ENCODE peak calls at places on chromosome 13, in ten cellular contexts. One of them, this sample, is unnamed. For H3K36me3, the result is how much of the 10 kb centered on the place peaks cover.

GRCh38 chr13:24664726-24665409 is 15.3 kb upstream of the ATP12A start:
- DNase-seq in tibial nerve: no peak
- DNase-seq in psoas muscle: no peak
- DNase-seq in right atrium auricular region: peak
- DNase-seq in CD4-positive, CD25-positive, alpha-beta regulatory T cell: no peak
- DNase-seq in CD4-positive, alpha-beta memory T cell: no peak
- DNase-seq in cardiac muscle cell: no peak
- DNase-seq in mucosa of descending colon: no peak
- DNase-seq in tibial artery: no peak
- DNase-seq in aorta: no peak
- DNase-seq in this sample: no peak

GRCh38 chr13:47170971-47171370 is 274.1 kb upstream of the HTR2A start:
- DNase-seq in right atrium auricular region: no peak
- DNase-seq in psoas muscle: no peak
- DNase-seq in aorta: no peak
- DNase-seq in tibial nerve: no peak
- DNase-seq in CD4-positive, CD25-positive, alpha-beta regulatory T cell: no peak
- DNase-seq in mucosa of descending colon: no peak
- DNase-seq in CD4-positive, alpha-beta memory T cell: no peak
- DNase-seq in cardiac muscle cell: no peak
- DNase-seq in tibial artery: no peak
- DNase-seq in this sample: no peak

GRCh38 chr13:60627071-60627686 is 230.2 kb downstream of the TDRD3 start:
- DNase-seq in psoas muscle: no peak
- DNase-seq in cardiac muscle cell: peak
- DNase-seq in right atrium auricular region: no peak
- DNase-seq in aorta: no peak
- DNase-seq in mucosa of descending colon: peak
- DNase-seq in CD4-positive, CD25-positive, alpha-beta regulatory T cell: no peak
- DNase-seq in tibial artery: no peak
- DNase-seq in tibial nerve: no peak
- DNase-seq in CD4-positive, alpha-beta memory T cell: no peak
- DNase-seq in this sample: no peak

GRCh38 chr13:94967183-94968039 is 255.1 kb upstream of the SOX21 start:
- DNase-seq in psoas muscle: no peak
- DNase-seq in CD4-positive, alpha-beta memory T cell: no peak
- DNase-seq in tibial nerve: no peak
- DNase-seq in aorta: peak
- DNase-seq in CD4-positive, CD25-positive, alpha-beta regulatory T cell: no peak
- DNase-seq in tibial artery: no peak
- DNase-seq in mucosa of descending colon: no peak
- DNase-seq in right atrium auricular region: no peak
- DNase-seq in cardiac muscle cell: peak
- DNase-seq in this sample: no peak

GRCh38 chr13:23375007-23375971 is 58.2 kb downstream of the SACS start:
- DNase-seq in cardiac muscle cell: peak
- DNase-seq in psoas muscle: peak
- DNase-seq in CD4-positive, CD25-positive, alpha-beta regulatory T cell: peak
- DNase-seq in tibial artery: peak
- DNase-seq in mucosa of descending colon: peak
- DNase-seq in CD4-positive, alpha-beta memory T cell: peak
- DNase-seq in aorta: peak
- DNase-seq in tibial nerve: peak
- DNase-seq in right atrium auricular region: peak
- DNase-seq in this sample: peak

GRCh38 chr13:91347996-91348905 is 764 bp downstream of the MIR17HG start:
- DNase-seq in tibial artery: no peak
- DNase-seq in cardiac muscle cell: peak
- DNase-seq in CD4-positive, alpha-beta memory T cell: peak
- DNase-seq in aorta: peak
- DNase-seq in psoas muscle: peak
- DNase-seq in right atrium auricular region: no peak
- DNase-seq in tibial nerve: peak
- DNase-seq in mucosa of descending colon: peak
- DNase-seq in CD4-positive, CD25-positive, alpha-beta regulatory T cell: peak
- DNase-seq in this sample: peak

GRCh38 chr13:41311607-41312500 is 787 bp downstream of the NAA16 start:
- DNase-seq in psoas muscle: peak
- DNase-seq in CD4-positive, alpha-beta memory T cell: peak
- DNase-seq in aorta: peak
- DNase-seq in CD4-positive, CD25-positive, alpha-beta regulatory T cell: peak
- DNase-seq in tibial artery: peak
- DNase-seq in mucosa of descending colon: peak
- DNase-seq in right atrium auricular region: no peak
- DNase-seq in cardiac muscle cell: peak
- DNase-seq in tibial nerve: no peak
- DNase-seq in this sample: peak

GRCh38 chr13:42140494-42140893 is 92.0 kb downstream of the DGKH start:
- DNase-seq in tibial artery: no peak
- DNase-seq in psoas muscle: no peak
- DNase-seq in CD4-positive, CD25-positive, alpha-beta regulatory T cell: no peak
- DNase-seq in CD4-positive, alpha-beta memory T cell: no peak
- DNase-seq in right atrium auricular region: no peak
- DNase-seq in cardiac muscle cell: no peak
- DNase-seq in tibial nerve: no peak
- DNase-seq in aorta: no peak
- DNase-seq in mucosa of descending colon: no peak
- DNase-seq in this sample: no peak

GRCh38 chr13:44474122-44474910 is 100.7 kb downstream of the SERP2 start:
- DNase-seq in tibial artery: no peak
- DNase-seq in right atrium auricular region: no peak
- DNase-seq in psoas muscle: no peak
- DNase-seq in cardiac muscle cell: peak
- DNase-seq in tibial nerve: no peak
- DNase-seq in CD4-positive, CD25-positive, alpha-beta regulatory T cell: no peak
- DNase-seq in CD4-positive, alpha-beta memory T cell: no peak
- DNase-seq in mucosa of descending colon: no peak
- DNase-seq in aorta: no peak
- DNase-seq in this sample: no peak

GRCh38 chr13:49443327-49443688 is 556 bp downstream of the CAB39L start:
- DNase-seq in aorta: no peak
- DNase-seq in tibial nerve: no peak
- DNase-seq in cardiac muscle cell: peak
- DNase-seq in tibial artery: no peak
- DNase-seq in CD4-positive, alpha-beta memory T cell: no peak
- DNase-seq in mucosa of descending colon: no peak
- DNase-seq in psoas muscle: no peak
- DNase-seq in right atrium auricular region: no peak
- DNase-seq in CD4-positive, CD25-positive, alpha-beta regulatory T cell: no peak
- DNase-seq in this sample: no peak

GRCh38 chr13:44440046-44440608 is 66.5 kb downstream of the SERP2 start:
- DNase-seq in tibial artery: no peak
- DNase-seq in right atrium auricular region: no peak
- DNase-seq in CD4-positive, alpha-beta memory T cell: no peak
- DNase-seq in cardiac muscle cell: no peak
- DNase-seq in CD4-positive, CD25-positive, alpha-beta regulatory T cell: no peak
- DNase-seq in aorta: no peak
- DNase-seq in tibial nerve: no peak
- DNase-seq in psoas muscle: no peak
- DNase-seq in mucosa of descending colon: no peak
- DNase-seq in this sample: no peak

GRCh38 chr13:83498486-83499190 is 383.6 kb downstream of the SLITRK1 start:
- DNase-seq in psoas muscle: no peak
- DNase-seq in tibial artery: no peak
- DNase-seq in aorta: no peak
- DNase-seq in right atrium auricular region: no peak
- DNase-seq in mucosa of descending colon: no peak
- DNase-seq in cardiac muscle cell: no peak
- DNase-seq in CD4-positive, CD25-positive, alpha-beta regulatory T cell: no peak
- DNase-seq in tibial nerve: no peak
- DNase-seq in CD4-positive, alpha-beta memory T cell: no peak
- DNase-seq in this sample: no peak

GRCh38 chr13:100269837-100270236 is 180.9 kb downstream of the PCCA start:
- DNase-seq in tibial artery: peak
- DNase-seq in tibial nerve: peak
- DNase-seq in psoas muscle: peak
- DNase-seq in cardiac muscle cell: no peak
- DNase-seq in CD4-positive, alpha-beta memory T cell: no peak
- DNase-seq in CD4-positive, CD25-positive, alpha-beta regulatory T cell: no peak
- DNase-seq in mucosa of descending colon: peak
- DNase-seq in right atrium auricular region: peak
- DNase-seq in aorta: peak
- DNase-seq in this sample: no peak

GRCh38 chr13:113978741-113979481 is 5.0 kb upstream of the C13orf46 start:
- DNase-seq in psoas muscle: peak
- DNase-seq in CD4-positive, CD25-positive, alpha-beta regulatory T cell: no peak
- DNase-seq in tibial nerve: no peak
- DNase-seq in aorta: peak
- DNase-seq in CD4-positive, alpha-beta memory T cell: no peak
- DNase-seq in cardiac muscle cell: no peak
- DNase-seq in right atrium auricular region: no peak
- DNase-seq in mucosa of descending colon: no peak
- DNase-seq in tibial artery: no peak
- DNase-seq in this sample: no peak

GRCh38 chr13:113981201-113981605 is 7.3 kb upstream of the C13orf46 start:
- DNase-seq in tibial nerve: peak
- DNase-seq in mucosa of descending colon: peak
- DNase-seq in psoas muscle: peak
- DNase-seq in cardiac muscle cell: no peak
- DNase-seq in aorta: no peak
- DNase-seq in tibial artery: no peak
- DNase-seq in right atrium auricular region: no peak
- DNase-seq in CD4-positive, alpha-beta memory T cell: no peak
- DNase-seq in CD4-positive, CD25-positive, alpha-beta regulatory T cell: no peak
- DNase-seq in this sample: peak

GRCh38 chr13:113979791-113980471 is 6.1 kb upstream of the C13orf46 start:
- DNase-seq in CD4-positive, CD25-positive, alpha-beta regulatory T cell: no peak
- DNase-seq in psoas muscle: peak
- DNase-seq in right atrium auricular region: no peak
- DNase-seq in aorta: peak
- DNase-seq in mucosa of descending colon: no peak
- DNase-seq in tibial artery: no peak
- DNase-seq in cardiac muscle cell: no peak
- DNase-seq in tibial nerve: no peak
- DNase-seq in CD4-positive, alpha-beta memory T cell: no peak
- DNase-seq in this sample: no peak

GRCh38 chr13:113981611-113982295 is 7.9 kb upstream of the C13orf46 start:
- DNase-seq in psoas muscle: peak
- DNase-seq in CD4-positive, alpha-beta memory T cell: no peak
- DNase-seq in aorta: peak
- DNase-seq in mucosa of descending colon: no peak
- DNase-seq in right atrium auricular region: no peak
- DNase-seq in tibial artery: peak
- DNase-seq in cardiac muscle cell: no peak
- DNase-seq in tibial nerve: no peak
- DNase-seq in CD4-positive, CD25-positive, alpha-beta regulatory T cell: no peak
- DNase-seq in this sample: no peak

GRCh38 chr13:113980489-113981064 is 6.7 kb upstream of the C13orf46 start:
- DNase-seq in mucosa of descending colon: no peak
- DNase-seq in aorta: peak
- DNase-seq in CD4-positive, alpha-beta memory T cell: no peak
- DNase-seq in psoas muscle: peak
- DNase-seq in cardiac muscle cell: no peak
- DNase-seq in tibial artery: no peak
- DNase-seq in CD4-positive, CD25-positive, alpha-beta regulatory T cell: no peak
- DNase-seq in right atrium auricular region: no peak
- DNase-seq in tibial nerve: no peak
- DNase-seq in this sample: no peak
- H3K36me3 ChIP-seq in mucosa of descending colon: under half
- H3K36me3 ChIP-seq in aorta: under half
- H3K36me3 ChIP-seq in CD4-positive, alpha-beta memory T cell: half or more
- H3K36me3 ChIP-seq in psoas muscle: under half
- H3K36me3 ChIP-seq in cardiac muscle cell: under half
- H3K36me3 ChIP-seq in tibial artery: half or more
- H3K36me3 ChIP-seq in CD4-positive, CD25-positive, alpha-beta regulatory T cell: half or more
- H3K36me3 ChIP-seq in right atrium auricular region: under half
- H3K36me3 ChIP-seq in tibial nerve: under half
- H3K36me3 ChIP-seq in this sample: half or more

DNA sequence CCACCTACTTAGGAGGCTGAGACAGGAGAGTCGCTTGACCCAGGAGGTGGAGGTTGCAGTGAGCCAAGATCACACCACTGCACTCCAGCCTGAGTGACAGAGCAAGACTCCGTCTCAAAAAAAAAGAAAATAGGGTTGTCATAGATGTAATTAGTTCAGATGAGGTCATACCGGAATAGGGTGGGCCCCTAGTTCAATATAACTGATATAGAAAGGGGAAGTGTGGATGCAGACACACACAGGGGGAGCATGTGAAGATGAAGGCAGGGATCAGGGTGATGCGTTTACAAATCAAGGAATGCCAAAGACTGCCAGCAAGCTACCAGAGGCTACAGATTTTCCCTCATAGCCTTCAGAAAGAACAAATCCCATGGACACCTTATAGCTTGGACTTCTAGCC is 24.3 kb upstream of the EEF1AKMT1 start:
- DNase-seq in tibial artery: no peak
- DNase-seq in mucosa of descending colon: no peak
- DNase-seq in psoas muscle: no peak
- DNase-seq in CD4-positive, CD25-positive, alpha-beta regulatory T cell: no peak
- DNase-seq in right atrium auricular region: no peak
- DNase-seq in cardiac muscle cell: no peak
- DNase-seq in CD4-positive, alpha-beta memory T cell: no peak
- DNase-seq in tibial nerve: no peak
- DNase-seq in aorta: no peak
- DNase-seq in this sample: no peak
- H3K36me3 ChIP-seq in tibial artery: under half
- H3K36me3 ChIP-seq in mucosa of descending colon: under half
- H3K36me3 ChIP-seq in psoas muscle: under half
- H3K36me3 ChIP-seq in CD4-positive, CD25-positive, alpha-beta regulatory T cell: half or more
- H3K36me3 ChIP-seq in right atrium auricular region: under half
- H3K36me3 ChIP-seq in cardiac muscle cell: half or more
- H3K36me3 ChIP-seq in CD4-positive, alpha-beta memory T cell: under half
- H3K36me3 ChIP-seq in tibial nerve: under half
- H3K36me3 ChIP-seq in aorta: under half
- H3K36me3 ChIP-seq in this sample: under half

DNA sequence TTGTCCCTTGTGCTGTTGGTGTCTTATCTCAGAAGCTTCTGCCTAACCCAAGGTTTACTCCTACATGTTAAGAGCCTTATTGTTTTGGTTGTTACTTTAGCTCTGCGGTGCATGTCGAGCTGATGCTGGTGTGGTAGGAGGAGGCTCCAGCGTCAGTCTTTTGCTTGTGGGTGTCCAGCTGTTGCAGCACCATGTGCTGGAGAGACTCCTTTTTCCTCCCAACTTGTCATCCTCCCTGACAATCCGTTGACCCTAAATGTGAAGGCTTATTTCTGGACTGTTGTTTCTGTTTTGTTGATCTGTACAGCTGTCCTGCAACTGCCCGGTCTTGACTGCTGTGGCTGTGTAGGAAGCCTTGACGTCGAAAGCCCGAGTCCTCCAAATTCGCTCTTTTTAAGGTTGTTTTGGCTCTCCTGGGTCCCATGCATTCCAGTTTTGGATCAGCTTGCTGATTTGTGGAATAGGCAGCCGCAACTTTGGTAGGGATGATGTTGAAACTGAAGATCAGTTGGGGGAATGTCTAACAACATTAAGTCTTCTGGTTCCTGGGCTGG is 15.3 kb downstream of the NAXD start:
- DNase-seq in mucosa of descending colon: no peak
- DNase-seq in cardiac muscle cell: no peak
- DNase-seq in tibial artery: no peak
- DNase-seq in CD4-positive, alpha-beta memory T cell: no peak
- DNase-seq in right atrium auricular region: no peak
- DNase-seq in psoas muscle: no peak
- DNase-seq in aorta: no peak
- DNase-seq in CD4-positive, CD25-positive, alpha-beta regulatory T cell: no peak
- DNase-seq in tibial nerve: no peak
- DNase-seq in this sample: no peak
- H3K36me3 ChIP-seq in mucosa of descending colon: under half
- H3K36me3 ChIP-seq in cardiac muscle cell: under half
- H3K36me3 ChIP-seq in tibial artery: under half
- H3K36me3 ChIP-seq in CD4-positive, alpha-beta memory T cell: under half
- H3K36me3 ChIP-seq in right atrium auricular region: under half
- H3K36me3 ChIP-seq in psoas muscle: under half
- H3K36me3 ChIP-seq in aorta: under half
- H3K36me3 ChIP-seq in CD4-positive, CD25-positive, alpha-beta regulatory T cell: under half
- H3K36me3 ChIP-seq in tibial nerve: under half
- H3K36me3 ChIP-seq in this sample: under half

GRCh38 chr13:110648155-110648819 is 32.9 kb downstream of the NAXD start:
- DNase-seq in cardiac muscle cell: no peak
- DNase-seq in CD4-positive, alpha-beta memory T cell: no peak
- DNase-seq in psoas muscle: peak
- DNase-seq in tibial nerve: no peak
- DNase-seq in CD4-positive, CD25-positive, alpha-beta regulatory T cell: no peak
- DNase-seq in aorta: peak
- DNase-seq in tibial artery: no peak
- DNase-seq in mucosa of descending colon: no peak
- DNase-seq in right atrium auricular region: no peak
- DNase-seq in this sample: no peak
- H3K36me3 ChIP-seq in cardiac muscle cell: under half
- H3K36me3 ChIP-seq in CD4-positive, alpha-beta memory T cell: under half
- H3K36me3 ChIP-seq in psoas muscle: under half
- H3K36me3 ChIP-seq in tibial nerve: under half
- H3K36me3 ChIP-seq in CD4-positive, CD25-positive, alpha-beta regulatory T cell: under half
- H3K36me3 ChIP-seq in aorta: under half
- H3K36me3 ChIP-seq in tibial artery: under half
- H3K36me3 ChIP-seq in mucosa of descending colon: under half
- H3K36me3 ChIP-seq in right atrium auricular region: under half
- H3K36me3 ChIP-seq in this sample: under half